ENCODE peak calls at places on chromosomes 11 and 22, in five cellular contexts. C is OCI-LY7; L is CD8-positive, alpha-beta T cell; A is hepatocyte; G is mesendoderm. W is an unnamed sample.
A peak's percentile ranks its signal among the peaks of the same experiment; 100 is the strongest.

GRCh38 chr22:33577862-33578411 is 342.3 kb downstream of the LARGE1 start:
- DNase-seq in C (peak; percentile 38), L (no peak), A (peak; percentile 65), G (no peak), W (no peak)

GRCh38 chr22:30212363-30212995 is 34.1 kb downstream of the LIF start:
- DNase-seq in C (no peak), L (no peak), A (peak; percentile 84), G (peak; percentile 67), W (no peak)

GRCh38 chr11:18802381-18803257 is 11.0 kb upstream of the PTPN5 start:
- DNase-seq in C (peak; percentile 64), L (no peak), A (peak; percentile 85), G (peak; percentile 79), W (peak; percentile 81)

GRCh38 chr11:103086461-103086860 is 5.5 kb downstream of the DCUN1D5 start:
- DNase-seq in C (no peak), L (no peak), A (no peak), G (no peak), W (no peak)

GRCh38 chr11:67648796-67649613 is 1.5 kb downstream of the ACY3 start:
- DNase-seq in C (peak; percentile 93), L (no peak), A (no peak), G (no peak), W (no peak)

GRCh38 chr11:30585067-30585891 is 874 bp downstream of the MPPED2 start:
- DNase-seq in C (no peak), L (no peak), A (peak; percentile 49), G (peak; percentile 26), W (peak; percentile 66)

GRCh38 chr11:61138940-61139339 is 22.3 kb downstream of the VPS37C start:
- DNase-seq in C (no peak), L (no peak), A (no peak), G (no peak), W (peak; percentile 54)

GRCh38 chr11:43419460-43419859 is 60.7 kb downstream of the TTC17 start:
- DNase-seq in C (peak; percentile 57), L (no peak), A (peak; percentile 68), G (peak; percentile 36), W (peak; percentile 22)

GRCh38 chr11:19374189-19374588 is 133.4 kb upstream of the E2F8 start:
- DNase-seq in C (no peak), L (no peak), A (no peak), G (no peak), W (no peak)

GRCh38 chr11:93547028-93547427 is 3.8 kb upstream of the SMCO4 start:
- DNase-seq in C (no peak), L (no peak), A (no peak), G (no peak), W (no peak)

GRCh38 chr22:39598017-39598965 is 27.7 kb downstream of the CACNA1I start:
- DNase-seq in C (peak; percentile 73), L (peak; percentile 30), A (peak; percentile 86), G (peak; percentile 86), W (no peak)

GRCh38 chr11:59178401-59178800 is 6.5 kb downstream of the DTX4 start:
- DNase-seq in C (no peak), L (no peak), A (no peak), G (no peak), W (no peak)

GRCh38 chr22:29072193-29072978 is 449 bp upstream of the KREMEN1 start:
- DNase-seq in C (peak; percentile 72), L (peak; percentile 55), A (peak; percentile 97), G (peak; percentile 96), W (peak; percentile 74)

GRCh38 chr22:19891350-19892248 is 36.9 kb upstream of the GNB1L start:
- DNase-seq in C (peak; percentile 98), L (peak; percentile 66), A (peak; percentile 74), G (peak; percentile 97), W (peak; percentile 90)

GRCh38 chr11:6297831-6298230 is 22.5 kb downstream of the CAVIN3 start:
- DNase-seq in C (peak; percentile 2), L (no peak), A (no peak), G (no peak), W (peak; percentile 66)

GRCh38 chr11:61295596-61295926 is 445 bp upstream of the VWCE start:
- DNase-seq in C (no peak), L (no peak), A (no peak), G (no peak), W (no peak)

GRCh38 chr11:27011560-27012253 is 17.8 kb downstream of the FIBIN start:
- DNase-seq in C (no peak), L (no peak), A (no peak), G (peak; percentile 52), W (peak; percentile 57)

GRCh38 chr22:43235445-43236400 is 48.8 kb upstream of the TTLL12 start:
- DNase-seq in C (no peak), L (no peak), A (no peak), G (no peak), W (no peak)

GRCh38 chr11:16032974-16033373 is 323.4 kb downstream of the SOX6 start:
- DNase-seq in C (no peak), L (no peak), A (no peak), G (no peak), W (no peak)

GRCh38 chr22:34122064-34122463 is 201.8 kb upstream of the LARGE1 start:
- DNase-seq in C (no peak), L (no peak), A (no peak), G (no peak), W (no peak)

GRCh38 chr11:104124979-104125378 is 39.0 kb downstream of the PDGFD start:
- DNase-seq in C (no peak), L (no peak), A (no peak), G (no peak), W (no peak)

GRCh38 chr11:120326228-120326627 is 1.1 kb downstream of the TLCD5 start:
- DNase-seq in C (no peak), L (no peak), A (no peak), G (no peak), W (no peak)

GRCh38 chr11:27398413-27398780 is 35.4 kb upstream of the CCDC34 start:
- DNase-seq in C (no peak), L (no peak), A (no peak), G (no peak), W (peak; percentile 85)

GRCh38 chr22:19703869-19704268 is 10.4 kb upstream of the SEPTIN5 start:
- DNase-seq in C (no peak), L (no peak), A (peak; percentile 4), G (no peak), W (no peak)

GRCh38 chr11:60756307-60757032 is at the start of gene MS4A15:
- DNase-seq in C (peak; percentile 50), L (no peak), A (peak; percentile 38), G (peak; percentile 81), W (peak; percentile 34)

GRCh38 chr11:129960216-129961214 is 42.1 kb downstream of the PRDM10 start:
- DNase-seq in C (peak; percentile 47), L (no peak), A (peak; percentile 40), G (no peak), W (no peak)

GRCh38 chr11:32103941-32104340 is 13.1 kb downstream of the RCN1 start:
- DNase-seq in C (no peak), L (no peak), A (no peak), G (no peak), W (no peak)

DNA sequence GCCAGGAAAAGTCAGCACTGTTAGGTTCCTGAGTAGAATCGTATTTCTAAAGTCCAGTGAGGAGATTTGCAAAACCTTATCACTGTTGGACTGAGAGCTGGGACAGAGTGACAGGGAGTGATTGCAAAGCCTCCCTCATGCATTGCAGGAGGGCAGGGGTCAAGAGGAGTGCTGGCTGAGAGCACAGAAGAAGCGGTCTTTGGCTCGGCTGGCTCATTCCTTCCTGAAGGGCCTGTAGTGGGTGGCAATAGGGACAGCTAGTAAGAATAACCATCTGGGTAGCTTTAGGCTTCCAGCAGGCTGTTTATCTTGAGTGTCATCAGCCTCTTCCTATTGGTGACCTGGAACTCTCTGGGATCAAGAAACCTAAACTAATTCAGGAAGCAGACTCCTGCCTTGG is 53.4 kb downstream of the CD44 start:
- DNase-seq in C (no peak), L (no peak), A (peak; percentile 59), G (no peak), W (no peak)
- H3K36me3 ChIP-seq in C (no peaks in the 10 kb centered on the region), L (peaks cover 65% of the 10 kb centered on the region), A (no peaks in the 10 kb centered on the region), G (no peaks in the 10 kb centered on the region), W (no peaks in the 10 kb centered on the region)

GRCh38 chr22:49052560-49052959 is 775.1 kb downstream of the BRD1 start:
- DNase-seq in C (no peak), L (no peak), A (no peak), G (no peak), W (no peak)

GRCh38 chr22:49051491-49052022 is 776.1 kb downstream of the BRD1 start:
- DNase-seq in C (no peak), L (no peak), A (no peak), G (no peak), W (no peak)

GRCh38 chr22:49053574-49053973 is 774.1 kb downstream of the BRD1 start:
- DNase-seq in C (no peak), L (no peak), A (no peak), G (no peak), W (no peak)

GRCh38 chr22:49049691-49050090 is 778.0 kb downstream of the BRD1 start:
- DNase-seq in C (no peak), L (no peak), A (no peak), G (no peak), W (no peak)

GRCh38 chr22:49052023-49052538 is 775.6 kb downstream of the BRD1 start:
- DNase-seq in C (no peak), L (no peak), A (no peak), G (no peak), W (no peak)
- H3K4me3 ChIP-seq in C (no peak overlapping the region), L (peak overlapping the region; percentile 39), A (no peak overlapping the region), G (no peak overlapping the region), W (no peak overlapping the region)

DNA sequence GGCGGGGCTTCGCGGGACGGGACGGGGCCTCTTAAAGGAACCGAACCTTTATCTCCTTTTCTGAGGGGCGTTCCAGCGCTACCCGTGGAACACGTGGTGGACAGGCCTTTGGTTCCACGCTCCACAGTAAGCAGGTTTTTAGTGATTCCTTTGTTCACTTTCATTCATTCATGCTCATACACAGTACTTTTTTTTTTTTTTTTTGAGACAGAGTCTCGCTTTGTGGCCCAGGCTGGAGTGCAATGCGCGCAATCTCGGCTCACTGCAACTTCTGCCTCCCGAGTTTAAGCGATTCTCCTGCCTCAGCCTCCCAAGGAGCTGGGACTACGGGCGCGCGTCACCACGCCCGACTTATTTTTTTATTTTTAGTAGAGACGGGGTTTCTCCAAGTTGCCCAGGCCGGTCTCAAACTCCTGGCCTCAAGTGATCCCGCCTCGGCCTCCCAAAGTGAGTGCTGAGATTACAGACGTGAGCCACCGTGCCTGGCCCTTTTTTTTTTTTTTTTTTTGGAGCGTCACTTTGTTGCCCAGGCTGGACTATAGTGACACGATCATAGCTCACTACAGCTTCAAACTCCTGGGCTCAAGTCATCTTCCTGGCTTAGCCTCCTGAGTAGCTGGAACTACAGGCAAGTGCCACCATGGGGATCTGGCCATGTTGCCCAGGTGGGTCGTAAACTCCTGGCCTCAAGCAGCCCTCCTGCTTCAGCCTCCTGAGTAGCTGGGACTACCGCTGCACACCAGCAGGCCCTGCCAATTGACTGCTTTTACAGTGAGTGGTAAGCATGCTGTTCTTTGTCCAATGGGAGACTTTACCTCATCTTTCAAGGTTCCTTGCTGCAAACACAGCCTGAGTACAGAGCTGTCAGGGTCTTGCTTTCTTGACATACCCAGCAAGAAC is 479 bp upstream of the CENPM start:
- DNase-seq in C (peak; percentile 67), L (no peak), A (no peak), G (no peak), W (no peak)
- H3K27ac ChIP-seq in C (peak overlapping the region; percentile 75), L (no peak overlapping the region), A (no peak overlapping the region), G (peak overlapping the region; percentile 75), W (peak overlapping the region; percentile 92)

DNA sequence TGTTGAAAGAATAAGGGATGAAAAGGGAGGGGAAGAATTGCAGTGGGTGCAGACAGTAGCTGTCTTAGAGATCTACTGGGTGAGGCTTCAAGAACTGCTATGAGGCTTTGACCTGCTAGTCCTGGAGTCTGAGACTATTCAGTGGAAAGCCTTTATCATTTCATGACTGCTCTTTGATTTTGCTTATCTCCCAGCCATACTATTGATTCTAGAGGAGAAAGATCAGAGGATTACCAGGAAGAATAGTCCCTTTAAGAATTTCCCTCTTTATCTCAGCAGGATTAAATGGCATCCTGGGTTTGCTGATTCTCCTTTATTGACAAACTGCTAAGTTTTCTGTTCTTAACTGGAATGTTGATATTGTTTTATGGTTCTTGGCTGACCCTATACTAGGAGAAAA is 107.5 kb upstream of the SORL1-AS1 start:
- DNase-seq in C (no peak), L (no peak), A (no peak), G (peak; percentile 66), W (no peak)
- H3K36me3 ChIP-seq in C (peaks cover 100% of the 10 kb centered on the region), L (peaks cover 69% of the 10 kb centered on the region), A (no peaks in the 10 kb centered on the region), G (peaks cover 2% of the 10 kb centered on the region), W (no peaks in the 10 kb centered on the region)